ENCODE peak calls at places on chromosomes 16 and 17, in four cellular contexts. E is astrocyte of the spinal cord, R is left ventricle myocardium inferior, F is GM06990. P is an unnamed sample.
A peak's percentile ranks its signal among the peaks of the same experiment; 100 is the strongest.

GRCh38 chr17:77719806-77720205 is 238.7 kb upstream of the TNRC6C start:
- DNase-seq in F (no peak), E (no peak), R (no peak), P (no peak)

GRCh38 chr17:42118545-42118944 is 2.6 kb downstream of the KAT2A start:
- DNase-seq in E (peak; percentile 30), R (no peak), F (no peak), P (peak; percentile 65)

GRCh38 chr17:61450641-61451537 is 1.3 kb upstream of the TBX4 start:
- DNase-seq in F (no peak), R (no peak), E (no peak), P (peak; percentile 31)

GRCh38 chr17:61406871-61407210 is 7.2 kb downstream of the TBX2 start:
- DNase-seq in E (no peak), F (no peak), R (no peak), P (no peak)

GRCh38 chr17:385195-385835 is 32.7 kb upstream of the RPH3AL start:
- DNase-seq in F (no peak), R (peak; percentile 79), E (no peak), P (peak; percentile 56)

GRCh38 chr16:4136229-4136813 is 20.1 kb upstream of the ADCY9 start:
- DNase-seq in E (no peak), F (no peak), R (no peak), P (no peak)

GRCh38 chr17:752620-753219 is 656 bp upstream of the GEMIN4 start:
- DNase-seq in E (peak; percentile 48), F (no peak), R (peak; percentile 75), P (no peak)

GRCh38 chr17:38871247-38871991 is 1.6 kb downstream of the LASP1 start:
- DNase-seq in R (peak; percentile 50), F (no peak), E (peak; percentile 75), P (peak; percentile 74)

GRCh38 chr16:29912087-29912486 is 11.8 kb downstream of the ASPHD1 start:
- DNase-seq in E (no peak), R (no peak), F (no peak), P (no peak)

GRCh38 chr17:66549731-66550207 is 247.4 kb downstream of the PRKCA start:
- DNase-seq in E (peak; percentile 92), F (no peak), R (no peak), P (no peak)

GRCh38 chr17:67673006-67673405 is 44.7 kb upstream of the NOL11 start:
- DNase-seq in F (no peak), E (no peak), R (no peak), P (no peak)

GRCh38 chr16:54628796-54629625 is 301.7 kb upstream of the IRX5 start:
- DNase-seq in F (no peak), R (no peak), E (no peak), P (no peak)

GRCh38 chr17:56176101-56176500 is 22.8 kb downstream of the ANKFN1 start:
- DNase-seq in E (peak; percentile 31), R (no peak), F (no peak), P (no peak)
- TF ChIP-seq CTCF in E (no peak), R (no peak), F (no peak), P (no peak)

GRCh38 chr16:88338111-88338510 is 44.6 kb upstream of the ZNF469 start:
- DNase-seq in F (no peak), E (no peak), R (no peak), P (no peak)
- TF ChIP-seq CTCF in F (no peak), E (peak; percentile 45), R (no peak), P (no peak)

GRCh38 chr16:72061564-72061963 is 1.5 kb upstream of the HPR start:
- DNase-seq in F (no peak), R (no peak), E (no peak), P (no peak)

GRCh38 chr16:72055911-72056310 is 1.6 kb downstream of the HP start:
- DNase-seq in E (no peak), F (no peak), R (no peak), P (no peak)

GRCh38 chr16:72064361-72064894 is 1.4 kb downstream of the HPR start:
- DNase-seq in F (no peak), R (no peak), E (no peak), P (no peak)

DNA sequence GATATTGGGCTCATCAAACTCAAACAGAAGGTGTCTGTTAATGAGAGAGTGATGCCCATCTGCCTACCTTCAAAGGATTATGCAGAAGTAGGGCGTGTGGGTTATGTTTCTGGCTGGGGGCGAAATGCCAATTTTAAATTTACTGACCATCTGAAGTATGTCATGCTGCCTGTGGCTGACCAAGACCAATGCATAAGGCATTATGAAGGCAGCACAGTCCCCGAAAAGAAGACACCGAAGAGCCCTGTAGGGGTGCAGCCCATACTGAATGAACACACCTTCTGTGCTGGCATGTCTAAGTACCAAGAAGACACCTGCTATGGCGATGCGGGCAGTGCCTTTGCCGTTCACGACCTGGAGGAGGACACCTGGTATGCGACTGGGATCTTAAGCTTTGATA is 2.6 kb upstream of the HPR start:
- DNase-seq in F (no peak), R (no peak), E (no peak), P (no peak)
- TF ChIP-seq CTCF in F (no peak), R (no peak), E (no peak), P (no peak)

GRCh38 chr17:37816951-37817350 is 72.1 kb upstream of the HNF1B start:
- DNase-seq in F (no peak), E (no peak), R (no peak), P (no peak)
- TF ChIP-seq CTCF in F (no peak), E (no peak), R (no peak), P (no peak)

DNA sequence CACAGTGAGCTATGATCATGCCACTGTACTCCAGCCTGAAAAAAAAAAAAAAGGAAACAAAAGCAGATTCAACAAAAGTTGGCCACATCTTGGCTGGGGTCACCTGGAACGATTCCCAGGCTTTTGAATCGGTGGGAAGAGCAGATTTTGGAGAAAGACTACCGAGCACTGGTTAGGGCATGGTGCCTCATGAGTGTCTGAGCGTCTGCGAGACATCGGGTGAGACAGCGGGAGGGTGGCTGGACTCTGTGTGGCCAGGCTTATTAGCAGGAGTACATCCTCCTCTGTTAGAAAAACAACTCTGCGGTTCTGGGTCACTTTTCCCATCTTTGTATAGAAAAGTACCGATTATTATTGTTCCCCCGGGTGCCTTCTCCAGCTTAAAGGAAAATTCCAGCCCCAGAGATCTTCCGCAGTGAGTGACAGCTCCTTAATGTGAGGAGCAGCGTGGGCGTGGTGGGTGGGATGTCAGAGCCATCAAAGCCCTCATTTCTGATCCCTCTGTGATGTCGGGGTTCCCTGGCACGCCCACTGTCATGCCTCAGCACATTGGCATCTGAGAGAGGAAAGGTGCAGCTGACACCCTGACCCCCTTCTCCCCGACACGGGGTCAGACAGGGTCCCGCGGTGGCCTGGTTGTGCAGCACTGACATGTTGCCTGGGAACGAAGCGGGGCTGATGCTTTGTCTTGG is 6.9 kb downstream of the RGS9 start:
- DNase-seq in F (no peak), E (peak; percentile 29), R (no peak), P (no peak)
- TF ChIP-seq CTCF in F (no peak), E (no peak), R (no peak), P (no peak)

DNA sequence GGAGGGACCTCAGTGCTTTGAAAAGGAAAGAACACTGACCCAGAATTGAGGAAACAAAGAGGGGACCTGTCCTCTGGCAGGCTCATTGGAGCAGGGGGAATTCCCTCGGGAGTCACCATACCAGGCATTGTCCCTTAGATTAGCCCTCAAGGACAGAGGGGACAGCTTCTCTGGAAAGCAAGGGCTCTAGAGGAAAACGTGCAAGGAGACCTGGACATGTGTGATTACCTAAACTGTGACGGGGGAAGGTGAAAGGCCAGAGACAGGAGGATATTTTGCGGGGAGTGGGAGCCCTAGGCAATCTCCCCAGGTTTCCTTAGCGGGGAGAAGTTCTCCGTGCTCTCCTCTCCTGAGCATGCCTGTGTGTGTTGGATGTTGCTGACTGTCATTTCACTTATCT is 7.5 kb upstream of the FZD2 start:
- DNase-seq in R (no peak), F (no peak), E (no peak), P (no peak)
- TF ChIP-seq CTCF in R (no peak), F (no peak), E (no peak), P (no peak)

DNA sequence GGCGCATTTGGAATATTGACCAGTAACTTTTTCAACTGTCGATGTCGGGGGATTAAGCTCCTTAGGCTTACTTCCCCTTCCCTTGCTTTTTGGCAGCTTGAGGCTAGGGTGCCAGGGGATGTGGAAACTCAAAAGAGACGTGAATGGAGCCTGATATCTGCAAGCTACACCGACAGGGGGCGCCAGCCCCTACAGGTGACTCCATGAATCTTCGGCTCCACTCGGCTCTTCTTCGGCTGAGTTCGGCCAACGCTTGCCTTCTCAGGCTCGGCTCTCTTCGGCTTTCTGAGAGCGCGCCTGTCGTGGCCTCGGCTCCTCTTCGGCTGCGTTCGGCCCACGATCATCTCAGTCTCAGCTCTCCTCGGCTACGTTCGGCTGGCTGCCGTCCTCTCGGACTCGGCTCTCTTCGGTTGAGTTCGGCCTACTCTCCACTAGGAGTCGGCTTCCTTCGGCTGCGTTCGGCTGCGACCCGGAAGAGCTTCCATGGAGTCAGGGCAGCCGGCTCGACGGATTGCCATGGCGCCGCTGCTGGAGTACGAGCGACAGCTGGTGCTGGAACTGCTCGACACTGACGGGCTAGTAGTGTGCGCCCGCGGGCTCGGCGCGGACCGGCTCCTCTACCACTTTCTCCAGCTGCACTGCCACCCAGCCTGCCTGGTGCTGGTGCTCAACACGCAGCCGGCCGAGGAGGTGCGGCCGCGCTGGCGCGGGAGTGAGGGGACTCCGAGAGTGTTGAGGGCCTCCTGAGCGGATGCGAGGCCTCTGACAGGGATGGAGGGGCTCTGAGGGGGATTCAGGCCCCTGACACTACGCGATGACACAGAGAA is at the start of gene ERCC4:
- DNase-seq in F (peak; percentile 96), E (peak; percentile 99), R (peak; percentile 100), P (peak; percentile 97)
- TF ChIP-seq CTCF in F (peak; percentile 95), E (peak; percentile 97), R (no peak), P (peak; percentile 73)